ENCODE peak calls at places on chromosomes 7 and 10, in ten cellular contexts. C is fibroblast of mammary gland, X is fibroblast of the aortic adventitia, N is esophagus squamous epithelium, V is GM23338, M is breast epithelium, K is tibial nerve, T is A673, A is cardiac muscle cell, Z is lung. P is an unnamed sample.

GRCh38 chr7:90769036-90769435 is 172.9 kb downstream of the CDK14 start:
- DNase-seq in Z (no peak), T (no peak), N (no peak), C (peak), M (no peak), X (no peak), K (no peak), V (no peak), A (no peak), P (no peak)

GRCh38 chr7:16430133-16430532 is 8.8 kb upstream of the CRPPA start:
- DNase-seq in X (no peak), M (no peak), K (no peak), C (peak), N (no peak), T (no peak), V (no peak), Z (no peak), A (no peak), P (no peak)

GRCh38 chr7:51351661-51352060 is 35.1 kb upstream of the COBL start:
- DNase-seq in T (no peak), N (no peak), K (peak), V (no peak), Z (no peak), X (peak), C (peak), A (no peak), M (no peak), P (no peak)

GRCh38 chr10:71696635-71697326 is 22.8 kb downstream of the C10orf105 start:
- DNase-seq in X (peak), K (peak), M (no peak), V (peak), Z (peak), A (peak), N (no peak), T (peak), C (peak), P (peak)

GRCh38 chr10:123301077-123301875 is 147.1 kb downstream of the BUB3 start:
- DNase-seq in T (no peak), C (peak), Z (no peak), M (no peak), N (no peak), A (no peak), X (peak), V (no peak), K (no peak), P (no peak)

GRCh38 chr10:109701583-109702215 is 221.6 kb downstream of the XPNPEP1 start:
- DNase-seq in V (no peak), Z (no peak), T (no peak), M (no peak), K (no peak), X (no peak), C (no peak), N (no peak), A (no peak), P (no peak)

GRCh38 chr10:53903756-53904155 is 897.3 kb downstream of the PCDH15 start:
- DNase-seq in K (no peak), T (no peak), Z (no peak), X (no peak), N (no peak), C (no peak), V (no peak), M (no peak), A (no peak), P (no peak)

GRCh38 chr10:80461208-80462183 is 7.4 kb downstream of the TSPAN14 start:
- DNase-seq in C (peak), A (no peak), K (no peak), Z (no peak), N (no peak), M (no peak), V (no peak), X (peak), T (no peak), P (peak)

GRCh38 chr7:96023376-96023775 is 251.0 kb downstream of the DYNC1I1 start:
- DNase-seq in T (no peak), Z (no peak), M (no peak), A (no peak), X (no peak), K (no peak), V (no peak), N (no peak), C (no peak), P (no peak)

GRCh38 chr7:22452142-22452763 is 47.7 kb downstream of the STEAP1B start:
- DNase-seq in A (peak), M (peak), T (peak), K (peak), N (no peak), Z (peak), C (peak), X (peak), V (peak), P (peak)

GRCh38 chr7:36984710-36985308 is 260.5 kb upstream of the AOAH start:
- DNase-seq in C (no peak), Z (no peak), M (no peak), K (no peak), T (peak), X (no peak), A (no peak), V (no peak), N (no peak), P (no peak)

GRCh38 chr10:102517553-102517952 is 13.8 kb downstream of the SUFU start:
- DNase-seq in A (no peak), K (no peak), M (no peak), X (peak), V (no peak), N (no peak), T (no peak), Z (no peak), C (peak), P (peak)

GRCh38 chr10:79379512-79380124 is 32.3 kb downstream of the PPIF start:
- DNase-seq in M (no peak), V (no peak), A (peak), T (no peak), Z (no peak), X (peak), K (no peak), C (peak), N (no peak), P (no peak)

GRCh38 chr10:123726826-123727225 is 60.7 kb downstream of the GPR26 start:
- DNase-seq in V (no peak), X (no peak), K (no peak), A (no peak), M (no peak), Z (no peak), T (no peak), N (no peak), C (no peak), P (no peak)

GRCh38 chr7:12951397-12951801 is 264.0 kb downstream of the ARL4A start:
- DNase-seq in K (no peak), C (peak), Z (no peak), M (no peak), X (peak), A (no peak), V (no peak), T (no peak), N (no peak), P (peak)

GRCh38 chr10:130231211-130231850 is 95.1 kb downstream of the GLRX3 start:
- DNase-seq in X (no peak), M (no peak), C (no peak), N (no peak), V (no peak), T (no peak), Z (no peak), A (no peak), K (no peak), P (no peak)

GRCh38 chr10:76177945-76178344 is 746.5 kb downstream of the LRMDA start:
- DNase-seq in C (no peak), M (no peak), Z (no peak), A (no peak), T (no peak), X (no peak), N (no peak), K (no peak), V (no peak), P (no peak)

GRCh38 chr10:16948335-16948734 is 131.1 kb upstream of the RSU1 start:
- DNase-seq in N (no peak), T (no peak), K (no peak), A (no peak), M (no peak), Z (no peak), C (no peak), V (no peak), X (no peak), P (no peak)

GRCh38 chr7:142185069-142185468 is 72.8 kb downstream of the PRSS58 start:
- DNase-seq in K (no peak), V (no peak), C (no peak), A (no peak), M (no peak), X (no peak), Z (no peak), N (no peak), T (no peak), P (no peak)

GRCh38 chr10:131731780-131732630 is 168.8 kb upstream of the PPP2R2D start:
- DNase-seq in X (no peak), T (no peak), N (no peak), Z (no peak), K (no peak), V (no peak), C (no peak), A (no peak), M (no peak), P (no peak)

GRCh38 chr7:45975847-45976484 is 54.9 kb upstream of the IGFBP3 start:
- DNase-seq in N (no peak), T (no peak), A (no peak), K (no peak), X (no peak), Z (peak), V (no peak), M (no peak), C (no peak), P (no peak)

GRCh38 chr10:72509206-72509799 is 116.6 kb downstream of the MICU1 start:
- DNase-seq in T (no peak), A (no peak), K (no peak), C (peak), M (no peak), X (no peak), Z (no peak), V (no peak), N (no peak), P (no peak)

GRCh38 chr10:81108516-81109199 is 571.0 kb downstream of the SH2D4B start:
- DNase-seq in V (no peak), K (no peak), X (no peak), N (no peak), A (no peak), M (no peak), C (no peak), T (no peak), Z (no peak), P (no peak)

GRCh38 chr10:62195675-62195926 is 73.0 kb downstream of the RTKN2 start:
- DNase-seq in V (no peak), K (no peak), M (no peak), A (no peak), Z (no peak), T (peak), C (no peak), N (no peak), X (no peak), P (no peak)

GRCh38 chr10:17123961-17124360 is 5.7 kb downstream of the CUBN start:
- DNase-seq in A (no peak), M (no peak), C (no peak), V (no peak), K (no peak), X (no peak), T (no peak), N (no peak), Z (no peak), P (no peak)

GRCh38 chr7:138654616-138655015 is 46.5 kb downstream of the SVOPL start:
- DNase-seq in A (no peak), K (no peak), M (no peak), Z (no peak), V (no peak), T (no peak), C (no peak), N (no peak), X (no peak), P (no peak)

GRCh38 chr7:124553485-124553884 is 212.1 kb downstream of the GPR37 start:
- DNase-seq in K (no peak), N (no peak), A (no peak), V (no peak), T (no peak), Z (no peak), X (no peak), C (no peak), M (no peak), P (no peak)

GRCh38 chr7:34354906-34355305 is 303.1 kb upstream of the NPSR1 start:
- DNase-seq in X (peak), K (no peak), M (no peak), C (no peak), N (no peak), V (no peak), A (no peak), T (peak), Z (no peak), P (peak)

GRCh38 chr10:128943111-128943510 is 523.9 kb upstream of the MGMT start:
- DNase-seq in A (no peak), K (no peak), T (no peak), M (no peak), N (no peak), C (no peak), X (no peak), Z (no peak), V (no peak), P (no peak)

GRCh38 chr10:95308389-95309302 is 17.8 kb upstream of the PDLIM1 start:
- DNase-seq in V (no peak), T (peak), K (peak), M (peak), X (peak), Z (peak), C (peak), N (no peak), A (no peak), P (peak)

GRCh38 chr10:129410688-129411087 is 56.4 kb upstream of the MGMT start:
- DNase-seq in T (no peak), A (no peak), V (no peak), Z (no peak), C (no peak), M (no peak), N (no peak), K (no peak), X (no peak), P (no peak)

GRCh38 chr7:158979635-158980351 is 123.4 kb downstream of the DYNC2I1 start:
- DNase-seq in N (no peak), C (no peak), A (no peak), M (no peak), T (no peak), V (no peak), K (no peak), X (no peak), Z (no peak), P (no peak)

GRCh38 chr10:24008164-24009066 is 200.5 kb upstream of the KIAA1217 start:
- DNase-seq in V (peak), C (peak), K (no peak), A (peak), X (peak), N (no peak), Z (no peak), T (peak), M (no peak), P (peak)

GRCh38 chr10:47287805-47288204 is 12.2 kb upstream of the GDF10 start:
- DNase-seq in N (no peak), M (no peak), T (no peak), A (no peak), K (no peak), V (no peak), Z (no peak), X (no peak), C (no peak), P (no peak)

GRCh38 chr7:12884856-12885440 is 197.5 kb downstream of the ARL4A start:
- DNase-seq in N (no peak), Z (no peak), K (no peak), A (no peak), M (no peak), T (no peak), V (no peak), C (peak), X (peak), P (peak)

GRCh38 chr10:123009105-123009805 is 449 bp downstream of the ACADSB start:
- DNase-seq in K (peak), X (no peak), N (no peak), V (peak), Z (no peak), C (peak), M (no peak), A (peak), T (peak), P (no peak)

GRCh38 chr10:77837248-77837924 is 89.2 kb downstream of the DLG5 start:
- DNase-seq in A (peak), Z (no peak), N (no peak), X (no peak), C (peak), K (peak), M (no peak), T (peak), V (peak), P (peak)

GRCh38 chr10:49488056-49488455 is 50.9 kb downstream of the ERCC6 start:
- DNase-seq in N (no peak), X (no peak), T (no peak), K (no peak), M (no peak), C (no peak), V (no peak), A (no peak), Z (no peak), P (peak)
- TF ChIP-seq CTCF in N (no peak), X (no peak), T (no peak), K (no peak), M (no peak), C (no peak), V (no peak), A (no peak), Z (no peak), P (no peak)

GRCh38 chr10:12806228-12807095 is 195.1 kb downstream of the CCDC3 start:
- DNase-seq in T (no peak), M (no peak), X (no peak), C (no peak), Z (no peak), N (no peak), V (no peak), K (no peak), A (no peak), P (no peak)
- H3K4me3 ChIP-seq in T (no peak), M (no peak), X (no peak), C (no peak), Z (no peak), N (no peak), V (no peak), K (no peak), A (no peak), P (no peak)

DNA sequence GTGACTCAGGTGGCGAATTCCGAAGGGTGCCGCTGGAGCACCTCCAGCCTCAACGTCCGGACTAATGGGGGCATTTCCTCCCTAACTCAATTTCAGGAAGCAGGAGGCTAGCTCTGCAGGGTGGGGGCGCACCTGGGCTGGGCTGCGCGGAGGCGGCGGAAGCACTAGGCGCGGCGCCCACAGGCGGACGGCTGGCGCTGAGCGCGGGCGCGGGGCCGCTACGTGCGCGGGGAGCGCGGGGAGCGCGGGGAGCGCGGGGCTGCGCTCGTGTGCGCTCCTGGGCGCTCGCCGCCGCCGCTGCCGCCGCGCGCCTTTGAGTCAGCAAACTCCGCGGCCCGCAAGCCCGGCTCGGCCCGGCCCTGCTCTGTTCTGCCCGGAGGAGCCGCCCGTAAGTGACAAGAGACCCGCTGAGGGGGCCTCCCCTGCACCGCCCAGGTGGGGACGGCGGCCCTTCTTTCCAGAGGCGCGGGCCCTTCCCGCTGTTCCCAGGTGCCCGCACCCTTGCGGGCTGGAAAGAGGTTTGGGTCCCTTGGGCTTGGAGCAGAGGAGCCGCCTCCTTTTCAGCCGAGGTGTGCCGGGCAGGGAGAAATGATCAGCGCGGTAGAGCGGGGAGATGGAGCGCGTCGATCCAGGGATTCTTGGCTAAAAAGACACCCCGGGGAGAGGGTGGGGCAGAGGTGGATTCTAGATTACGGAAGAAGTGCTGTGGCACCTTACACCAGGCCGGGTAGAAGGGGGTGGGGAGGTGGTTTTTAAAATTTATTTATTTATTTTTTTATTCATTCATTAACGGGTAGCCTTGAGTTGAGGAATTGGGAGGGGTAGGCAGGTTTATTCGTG is at the start of gene SNX10:
- DNase-seq in K (no peak), X (no peak), C (no peak), T (peak), V (peak), M (peak), Z (peak), N (no peak), A (peak), P (no peak)
- TF ChIP-seq CTCF in K (peak), X (no peak), C (peak), T (peak), V (peak), M (no peak), Z (peak), N (no peak), A (peak), P (no peak)

DNA sequence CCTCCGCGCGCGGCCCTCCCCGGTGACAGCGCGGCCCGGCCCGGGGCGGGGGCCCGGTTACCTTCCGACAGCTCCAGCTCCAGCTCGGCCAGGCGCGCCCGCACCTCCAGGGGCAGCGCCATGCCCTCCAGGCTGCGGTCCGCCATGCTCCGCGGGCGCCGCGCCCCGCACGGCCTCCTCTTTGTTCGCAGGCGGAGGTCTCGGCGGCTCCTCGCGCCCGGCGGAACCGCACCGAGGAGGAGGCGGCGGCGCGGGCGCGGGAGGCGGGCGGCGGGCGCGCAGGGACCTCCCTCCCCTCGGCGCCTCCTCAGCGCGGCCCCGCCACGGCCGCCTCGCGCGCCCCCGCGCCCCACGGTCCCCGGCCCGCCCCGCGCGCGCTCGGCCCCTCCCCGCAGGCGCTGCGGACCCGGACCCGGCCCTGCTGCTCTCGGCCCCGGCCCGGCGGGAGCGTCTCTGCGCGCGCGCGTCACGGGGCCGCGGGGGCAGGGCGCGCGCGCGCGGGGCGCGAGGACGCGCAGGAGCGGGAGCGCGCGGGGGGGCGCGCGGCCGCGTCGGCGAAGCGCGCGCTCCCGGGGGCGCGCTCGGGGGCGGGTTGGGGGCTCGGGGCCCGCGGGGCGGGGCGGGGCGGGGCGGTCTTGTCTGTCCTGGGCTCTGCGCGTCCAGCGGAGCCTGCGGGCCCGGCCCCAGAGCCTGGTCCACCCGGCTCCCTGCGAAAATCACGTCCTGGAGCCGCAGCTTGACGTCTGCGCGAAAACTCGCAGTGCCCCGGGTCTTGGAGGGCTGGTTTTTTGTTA is at the start of gene DIP2C:
- DNase-seq in N (no peak), X (peak), T (peak), Z (peak), A (peak), V (peak), K (peak), M (no peak), C (peak), P (peak)
- H3K4me3 ChIP-seq in N (peak), X (peak), T (peak), Z (peak), A (peak), V (peak), K (peak), M (peak), C (peak), P (peak)

DNA sequence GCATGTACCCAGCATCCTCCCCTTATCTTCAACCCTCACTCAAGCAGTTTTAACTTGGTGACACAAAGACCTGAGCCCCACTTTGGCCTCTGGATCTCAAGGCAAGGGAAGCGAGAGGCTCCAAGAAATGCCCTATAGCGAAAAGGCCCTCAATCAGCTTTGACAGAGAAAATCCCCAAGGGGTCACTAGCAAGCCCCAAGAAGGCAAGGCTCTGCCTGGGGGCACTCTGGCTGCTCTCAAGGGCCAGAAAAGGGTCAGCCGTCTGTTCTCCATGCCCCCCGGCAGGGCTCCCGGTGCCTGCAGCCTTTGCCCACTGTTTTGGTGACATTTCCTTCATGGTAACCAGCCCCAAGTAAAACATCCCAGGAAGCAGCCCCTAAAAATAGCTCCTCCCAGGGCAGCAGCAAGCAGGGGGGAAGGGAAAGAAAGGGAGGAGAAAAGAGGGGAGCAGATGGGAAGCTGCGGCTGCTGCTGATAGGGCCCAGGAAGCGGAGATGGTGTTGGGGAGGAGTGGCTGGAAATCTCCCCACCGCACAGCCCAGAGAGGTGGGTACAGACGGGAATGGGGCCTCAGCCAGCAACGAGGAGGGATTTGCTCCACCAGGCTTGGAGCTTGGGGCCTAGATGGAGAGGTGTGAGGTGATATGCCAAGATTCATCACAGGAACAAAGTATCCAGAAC is 7.1 kb downstream of the CAMK2G start:
- DNase-seq in N (no peak), M (no peak), T (no peak), X (no peak), C (no peak), Z (no peak), K (no peak), A (peak), V (peak), P (no peak)
- TF ChIP-seq CTCF in N (no peak), M (no peak), T (no peak), X (no peak), C (no peak), Z (no peak), K (no peak), A (no peak), V (peak), P (no peak)

P was measured in fibroblast of villous mesenchyme.